ENCODE peak calls at places on chromosomes 12 and 14, in six cellular contexts. One of them, this sample, is unnamed.

GRCh38 chr12:32159925-32160324 is 53.3 kb downstream of the BICD1 start:
- DNase-seq in B cell: no peak
- DNase-seq in A549: no peak
- DNase-seq in upper lobe of left lung: no peak
- DNase-seq in K562: no peak
- DNase-seq in neural crest cell: no peak
- DNase-seq in this sample: no peak

GRCh38 chr12:108185002-108185401 is 55.9 kb downstream of the WSCD2 start:
- DNase-seq in B cell: no peak
- DNase-seq in A549: no peak
- DNase-seq in upper lobe of left lung: no peak
- DNase-seq in K562: no peak
- DNase-seq in neural crest cell: no peak
- DNase-seq in this sample: no peak

GRCh38 chr12:110270125-110270962 is 10.7 kb upstream of the ATP2A2 start:
- DNase-seq in B cell: no peak
- DNase-seq in A549: peak
- DNase-seq in upper lobe of left lung: peak
- DNase-seq in K562: peak
- DNase-seq in neural crest cell: no peak
- DNase-seq in this sample: no peak

GRCh38 chr12:121530600-121531355 is 50.0 kb downstream of the KDM2B start:
- DNase-seq in B cell: peak
- DNase-seq in A549: no peak
- DNase-seq in upper lobe of left lung: peak
- DNase-seq in K562: peak
- DNase-seq in neural crest cell: no peak
- DNase-seq in this sample: peak

GRCh38 chr14:104899781-104900180 is 24.9 kb upstream of the PLD4 start:
- DNase-seq in B cell: no peak
- DNase-seq in A549: no peak
- DNase-seq in upper lobe of left lung: no peak
- DNase-seq in K562: no peak
- DNase-seq in neural crest cell: no peak
- DNase-seq in this sample: no peak

GRCh38 chr14:74875941-74876913 is at the start of gene PROX2:
- DNase-seq in B cell: no peak
- DNase-seq in A549: no peak
- DNase-seq in upper lobe of left lung: no peak
- DNase-seq in K562: no peak
- DNase-seq in neural crest cell: no peak
- DNase-seq in this sample: no peak

GRCh38 chr12:124919646-124920352 is 5.3 kb upstream of the UBC start:
- DNase-seq in B cell: peak
- DNase-seq in A549: no peak
- DNase-seq in upper lobe of left lung: no peak
- DNase-seq in K562: no peak
- DNase-seq in neural crest cell: no peak
- DNase-seq in this sample: no peak

GRCh38 chr14:68628605-68629310 is 164.1 kb downstream of the ZFP36L1 start:
- DNase-seq in B cell: no peak
- DNase-seq in A549: no peak
- DNase-seq in upper lobe of left lung: peak
- DNase-seq in K562: no peak
- DNase-seq in neural crest cell: no peak
- DNase-seq in this sample: no peak

GRCh38 chr14:69013943-69014782 is 35.1 kb upstream of the ACTN1 start:
- DNase-seq in B cell: no peak
- DNase-seq in A549: no peak
- DNase-seq in upper lobe of left lung: peak
- DNase-seq in K562: no peak
- DNase-seq in neural crest cell: no peak
- DNase-seq in this sample: no peak

GRCh38 chr14:93703941-93704340 is 84.3 kb downstream of the PRIMA1 start:
- DNase-seq in B cell: no peak
- DNase-seq in A549: no peak
- DNase-seq in upper lobe of left lung: no peak
- DNase-seq in K562: no peak
- DNase-seq in neural crest cell: no peak
- DNase-seq in this sample: no peak

GRCh38 chr12:54225666-54226065 is 36.9 kb upstream of the SMUG1 start:
- DNase-seq in B cell: no peak
- DNase-seq in A549: no peak
- DNase-seq in upper lobe of left lung: no peak
- DNase-seq in K562: no peak
- DNase-seq in neural crest cell: no peak
- DNase-seq in this sample: no peak

GRCh38 chr14:101249676-101250036 is 311.6 kb upstream of the DIO3 start:
- DNase-seq in B cell: no peak
- DNase-seq in A549: no peak
- DNase-seq in upper lobe of left lung: no peak
- DNase-seq in K562: no peak
- DNase-seq in neural crest cell: no peak
- DNase-seq in this sample: no peak

GRCh38 chr14:106528717-106529116 is 1002.3 kb downstream of the TMEM121 start:
- DNase-seq in B cell: no peak
- DNase-seq in A549: no peak
- DNase-seq in upper lobe of left lung: no peak
- DNase-seq in K562: no peak
- DNase-seq in neural crest cell: no peak
- DNase-seq in this sample: no peak

GRCh38 chr14:98704441-98704840 is 567.6 kb downstream of the BCL11B start:
- DNase-seq in B cell: no peak
- DNase-seq in A549: no peak
- DNase-seq in upper lobe of left lung: no peak
- DNase-seq in K562: no peak
- DNase-seq in neural crest cell: no peak
- DNase-seq in this sample: no peak

GRCh38 chr12:131121705-131122405 is 168.1 kb downstream of the ADGRD1 start:
- DNase-seq in B cell: peak
- DNase-seq in A549: no peak
- DNase-seq in upper lobe of left lung: peak
- DNase-seq in K562: peak
- DNase-seq in neural crest cell: no peak
- DNase-seq in this sample: no peak

GRCh38 chr12:69886101-69886500 is 61.1 kb downstream of the MYRFL start:
- DNase-seq in B cell: no peak
- DNase-seq in A549: no peak
- DNase-seq in upper lobe of left lung: no peak
- DNase-seq in K562: no peak
- DNase-seq in neural crest cell: no peak
- DNase-seq in this sample: no peak

GRCh38 chr12:3107954-3108353 is 30.8 kb downstream of the TSPAN9 start:
- DNase-seq in B cell: no peak
- DNase-seq in A549: no peak
- DNase-seq in upper lobe of left lung: no peak
- DNase-seq in K562: no peak
- DNase-seq in neural crest cell: no peak
- DNase-seq in this sample: no peak

GRCh38 chr14:96001866-96002510 is 37.2 kb upstream of the C14orf132 start:
- DNase-seq in B cell: no peak
- DNase-seq in A549: no peak
- DNase-seq in upper lobe of left lung: no peak
- DNase-seq in K562: no peak
- DNase-seq in neural crest cell: no peak
- DNase-seq in this sample: no peak

GRCh38 chr14:99821519-99822165 is 28.4 kb downstream of the EML1 start:
- DNase-seq in B cell: no peak
- DNase-seq in A549: no peak
- DNase-seq in upper lobe of left lung: peak
- DNase-seq in K562: no peak
- DNase-seq in neural crest cell: no peak
- DNase-seq in this sample: no peak

GRCh38 chr12:54356951-54357356 is 7.3 kb downstream of the GPR84 start:
- DNase-seq in B cell: no peak
- DNase-seq in A549: no peak
- DNase-seq in upper lobe of left lung: no peak
- DNase-seq in K562: no peak
- DNase-seq in neural crest cell: no peak
- DNase-seq in this sample: no peak

GRCh38 chr14:75125617-75126016 is 1.2 kb downstream of the NEK9 start:
- DNase-seq in B cell: no peak
- DNase-seq in A549: no peak
- DNase-seq in upper lobe of left lung: no peak
- DNase-seq in K562: no peak
- DNase-seq in neural crest cell: no peak
- DNase-seq in this sample: no peak

GRCh38 chr14:91453744-91454143 is 36.1 kb upstream of the CCDC88C start:
- DNase-seq in B cell: no peak
- DNase-seq in A549: no peak
- DNase-seq in upper lobe of left lung: no peak
- DNase-seq in K562: no peak
- DNase-seq in neural crest cell: no peak
- DNase-seq in this sample: no peak

GRCh38 chr12:50186667-50187066 is 19.5 kb upstream of the CERS5 start:
- DNase-seq in B cell: no peak
- DNase-seq in A549: no peak
- DNase-seq in upper lobe of left lung: no peak
- DNase-seq in K562: no peak
- DNase-seq in neural crest cell: no peak
- DNase-seq in this sample: no peak

GRCh38 chr12:120467439-120467838 is 2.1 kb downstream of the SRSF9 start:
- DNase-seq in B cell: no peak
- DNase-seq in A549: no peak
- DNase-seq in upper lobe of left lung: no peak
- DNase-seq in K562: no peak
- DNase-seq in neural crest cell: no peak
- DNase-seq in this sample: no peak

DNA sequence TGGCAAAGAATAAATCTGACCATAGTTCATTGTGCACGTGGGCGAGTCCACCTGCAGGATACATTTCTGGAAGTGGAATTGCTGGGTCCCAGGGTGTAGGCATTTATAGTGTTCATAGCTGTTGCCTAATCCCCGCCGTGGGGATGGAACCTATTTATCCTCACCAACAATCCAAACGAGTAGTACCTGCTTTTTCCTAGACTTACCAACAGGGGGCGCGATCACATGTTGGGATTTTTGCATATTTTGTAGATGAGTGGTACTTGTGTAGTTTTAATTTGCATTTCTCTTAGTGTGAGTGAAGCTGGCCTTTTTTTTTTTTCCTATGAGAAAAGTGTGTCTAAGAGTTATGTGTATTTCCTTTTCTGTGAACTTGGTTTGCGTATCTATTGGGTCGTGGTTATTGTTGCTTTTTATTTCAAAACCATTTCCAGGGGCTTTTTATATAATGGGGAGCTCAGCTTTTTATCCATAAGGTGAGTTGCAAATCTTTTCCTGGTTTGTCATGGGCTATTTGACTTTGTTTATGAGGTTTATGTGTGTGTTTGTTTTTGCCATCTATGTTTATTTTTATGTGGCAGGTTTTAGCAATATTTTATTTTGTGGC is 67.2 kb downstream of the CCDC92 start:
- DNase-seq in B cell: peak
- DNase-seq in A549: peak
- DNase-seq in upper lobe of left lung: peak
- DNase-seq in K562: peak
- DNase-seq in neural crest cell: peak
- DNase-seq in this sample: peak
- TF ChIP-seq CTCF in B cell: peak
- TF ChIP-seq CTCF in A549: peak
- TF ChIP-seq CTCF in upper lobe of left lung: peak
- TF ChIP-seq CTCF in K562: peak
- TF ChIP-seq CTCF in neural crest cell: peak
- TF ChIP-seq CTCF in this sample: peak

GRCh38 chr12:19744760-19745218 is 305.5 kb downstream of the AEBP2 start:
- DNase-seq in B cell: no peak
- DNase-seq in A549: no peak
- DNase-seq in upper lobe of left lung: no peak
- DNase-seq in K562: no peak
- DNase-seq in neural crest cell: no peak
- DNase-seq in this sample: no peak

GRCh38 chr12:19740472-19741131 is 301.3 kb downstream of the AEBP2 start:
- DNase-seq in B cell: no peak
- DNase-seq in A549: no peak
- DNase-seq in upper lobe of left lung: no peak
- DNase-seq in K562: no peak
- DNase-seq in neural crest cell: no peak
- DNase-seq in this sample: no peak

GRCh38 chr12:19741132-19741489 is 301.8 kb downstream of the AEBP2 start:
- DNase-seq in B cell: no peak
- DNase-seq in A549: no peak
- DNase-seq in upper lobe of left lung: no peak
- DNase-seq in K562: no peak
- DNase-seq in neural crest cell: no peak
- DNase-seq in this sample: no peak

GRCh38 chr12:19737019-19737418 is 297.7 kb downstream of the AEBP2 start:
- DNase-seq in B cell: no peak
- DNase-seq in A549: no peak
- DNase-seq in upper lobe of left lung: no peak
- DNase-seq in K562: no peak
- DNase-seq in neural crest cell: no peak
- DNase-seq in this sample: no peak

GRCh38 chr12:19739195-19739776 is 300.0 kb downstream of the AEBP2 start:
- DNase-seq in B cell: no peak
- DNase-seq in A549: peak
- DNase-seq in upper lobe of left lung: no peak
- DNase-seq in K562: peak
- DNase-seq in neural crest cell: peak
- DNase-seq in this sample: peak
- TF ChIP-seq CTCF in B cell: peak
- TF ChIP-seq CTCF in A549: peak
- TF ChIP-seq CTCF in upper lobe of left lung: peak
- TF ChIP-seq CTCF in K562: no peak
- TF ChIP-seq CTCF in neural crest cell: peak
- TF ChIP-seq CTCF in this sample: peak

DNA sequence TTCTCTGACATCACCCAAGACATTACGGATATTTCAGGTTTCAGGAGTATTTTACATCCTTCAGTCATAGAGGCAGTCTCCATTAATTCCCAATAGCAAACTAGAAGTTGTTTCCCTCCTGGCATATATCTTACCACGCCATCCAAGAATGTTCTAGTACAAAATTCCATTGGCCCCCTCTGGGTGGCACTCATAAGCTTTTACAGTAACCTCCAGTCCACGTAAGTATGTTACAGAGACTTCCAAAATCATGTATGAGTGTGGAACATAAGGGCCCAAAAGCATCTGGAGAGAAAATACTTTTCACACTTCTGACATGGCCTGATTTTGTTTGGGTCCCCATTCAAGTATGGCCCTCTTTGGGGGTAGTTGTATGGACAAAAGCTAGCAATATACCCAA is 58.1 kb upstream of the DHRS4 start:
- DNase-seq in B cell: no peak
- DNase-seq in A549: no peak
- DNase-seq in upper lobe of left lung: no peak
- DNase-seq in K562: peak
- DNase-seq in neural crest cell: no peak
- DNase-seq in this sample: no peak
- TF ChIP-seq CTCF in B cell: no peak
- TF ChIP-seq CTCF in A549: peak
- TF ChIP-seq CTCF in upper lobe of left lung: no peak
- TF ChIP-seq CTCF in K562: peak
- TF ChIP-seq CTCF in neural crest cell: no peak
- TF ChIP-seq CTCF in this sample: no peak

DNA sequence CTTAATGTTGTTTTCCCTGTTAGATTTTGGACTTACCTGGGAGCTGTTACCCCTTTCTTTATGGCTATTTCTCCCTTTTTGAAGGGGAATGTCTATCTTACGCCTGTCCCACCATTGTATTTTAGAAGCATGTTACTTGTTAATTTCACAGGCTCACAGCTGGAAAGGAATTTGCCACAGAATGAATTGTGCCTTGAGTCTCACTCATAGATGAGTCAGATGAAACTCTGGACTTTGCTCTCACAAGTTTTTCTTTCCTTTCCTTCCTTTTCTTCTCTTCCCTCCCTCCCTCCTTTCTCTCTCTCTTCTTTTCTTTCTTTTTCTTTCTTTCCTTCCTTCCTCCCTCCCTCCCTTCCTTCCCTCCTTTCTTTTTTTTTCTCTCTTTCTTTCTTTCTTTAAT is 9.3 kb upstream of the ATF7IP start:
- DNase-seq in B cell: no peak
- DNase-seq in A549: no peak
- DNase-seq in upper lobe of left lung: no peak
- DNase-seq in K562: no peak
- DNase-seq in neural crest cell: no peak
- DNase-seq in this sample: no peak
- TF ChIP-seq CTCF in B cell: no peak
- TF ChIP-seq CTCF in A549: no peak
- TF ChIP-seq CTCF in upper lobe of left lung: no peak
- TF ChIP-seq CTCF in K562: no peak
- TF ChIP-seq CTCF in neural crest cell: no peak
- TF ChIP-seq CTCF in this sample: no peak

This sample was measured in GM13976.